ENCODE peak calls at places on chromosomes 7 and 10, in seven cellular contexts. E is PC-3, F is HCT116, Q is fibroblast of lung, P is neural progenitor cell, T is H1, K is Karpas-422. A is an unnamed sample. For H3K79me2, the result is how much of the 10 kb centered on the place peaks cover.

GRCh38 chr10:4527281-4527960 is 298.6 kb upstream of the AKR1E2 start:
- DNase-seq in P (no peak), Q (peak), T (no peak), K (no peak), E (peak), F (no peak), A (no peak)

GRCh38 chr7:55622241-55622835 is 50.0 kb upstream of the VOPP1 start:
- DNase-seq in F (no peak), T (no peak), K (no peak), E (no peak), Q (no peak), P (no peak), A (no peak)

GRCh38 chr7:129914536-129915272 is 38.1 kb downstream of the UBE2H start:
- DNase-seq in P (no peak), Q (peak), F (no peak), E (no peak), K (no peak), T (no peak), A (no peak)

GRCh38 chr7:1847260-1848001 is 177.4 kb downstream of the ELFN1 start:
- DNase-seq in T (no peak), Q (no peak), P (no peak), E (no peak), K (no peak), F (no peak), A (no peak)

GRCh38 chr10:133308431-133309110 is at the start of the genes TUBGCP2 and ZNF511:
- DNase-seq in T (no peak), K (peak), E (peak), Q (peak), F (no peak), P (peak), A (peak)

GRCh38 chr10:45514283-45515270 is 140.6 kb downstream of the ALOX5 start:
- DNase-seq in K (no peak), P (no peak), F (no peak), Q (peak), T (no peak), E (peak), A (no peak)

GRCh38 chr10:42969909-42970308 is 107.0 kb upstream of the RET start:
- DNase-seq in Q (no peak), K (no peak), T (no peak), E (no peak), F (no peak), P (no peak), A (no peak)

GRCh38 chr10:59793924-59794323 is 40.7 kb upstream of the MRLN start:
- DNase-seq in T (no peak), P (no peak), E (peak), F (no peak), Q (peak), K (no peak), A (no peak)

GRCh38 chr10:4344544-4344994 is 481.4 kb upstream of the AKR1E2 start:
- DNase-seq in K (no peak), T (peak), F (peak), P (no peak), Q (peak), E (peak), A (no peak)

GRCh38 chr10:85105614-85106013 is 777.2 kb downstream of the CCSER2 start:
- DNase-seq in T (peak), F (peak), P (peak), Q (no peak), K (no peak), E (no peak), A (no peak)

GRCh38 chr7:44189286-44189992 is at the start of gene GCK:
- DNase-seq in F (no peak), Q (no peak), E (no peak), P (peak), T (no peak), K (no peak), A (no peak)

GRCh38 chr10:79982861-79983260 is 34.0 kb upstream of the SFTPD start:
- DNase-seq in E (no peak), T (no peak), K (no peak), P (no peak), F (no peak), Q (no peak), A (no peak)

GRCh38 chr7:16989883-16990413 is 108.2 kb upstream of the AGR3 start:
- DNase-seq in F (peak), P (no peak), Q (peak), T (no peak), E (peak), K (no peak), A (no peak)
- H3K9ac ChIP-seq in F (no peak), P (no peak), Q (no peak), T (no peak), E (peak), K (no peak), A (no peak)

GRCh38 chr10:100986623-100986951 is 710 bp downstream of the MRPL43 start:
- DNase-seq in K (no peak), Q (no peak), F (no peak), P (no peak), T (no peak), E (no peak), A (no peak)

GRCh38 chr10:100988166-100988565 is 823 bp downstream of the TWNK start:
- DNase-seq in K (no peak), F (no peak), T (no peak), Q (no peak), P (no peak), E (no peak), A (no peak)

GRCh38 chr10:100987685-100988049 is 324 bp downstream of the TWNK start:
- DNase-seq in E (no peak), P (no peak), Q (no peak), F (no peak), T (no peak), K (no peak), A (no peak)

GRCh38 chr10:100986952-100987684 is at the start of the genes MRPL43 and TWNK:
- DNase-seq in E (peak), P (peak), K (peak), Q (peak), F (peak), T (no peak), A (peak)

DNA sequence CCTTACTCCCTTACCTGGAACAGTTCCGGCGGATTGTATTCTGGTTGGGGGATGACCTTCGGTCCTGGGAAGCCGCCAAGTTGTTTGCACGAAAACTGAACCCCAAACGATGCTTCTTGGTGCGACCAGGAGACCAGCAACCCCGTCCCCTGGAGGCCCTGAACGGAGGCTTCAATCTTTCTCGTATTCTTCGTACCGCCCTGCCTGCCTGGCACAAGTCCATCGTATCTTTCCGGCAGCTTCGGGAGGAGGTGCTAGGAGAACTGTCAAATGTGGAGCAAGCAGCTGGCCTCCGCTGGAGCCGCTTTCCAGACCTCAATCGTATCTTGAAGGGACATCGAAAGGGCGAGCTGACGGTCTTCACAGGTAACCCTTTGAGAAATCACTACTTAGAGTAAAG is 1.7 kb downstream of the TWNK start:
- DNase-seq in P (no peak), F (no peak), T (no peak), E (peak), K (no peak), Q (no peak), A (no peak)
- H3K79me2 ChIP-seq in P (half or more), F (half or more), T (half or more), E (half or more), K (under half), Q (under half), A (half or more)

GRCh38 chr10:63415635-63416244 is 50.0 kb downstream of the JMJD1C start:
- DNase-seq in E (peak), F (no peak), Q (no peak), K (no peak), P (no peak), T (no peak), A (no peak)
- H3K9ac ChIP-seq in E (peak), F (no peak), Q (no peak), K (no peak), P (no peak), T (no peak), A (no peak)

DNA sequence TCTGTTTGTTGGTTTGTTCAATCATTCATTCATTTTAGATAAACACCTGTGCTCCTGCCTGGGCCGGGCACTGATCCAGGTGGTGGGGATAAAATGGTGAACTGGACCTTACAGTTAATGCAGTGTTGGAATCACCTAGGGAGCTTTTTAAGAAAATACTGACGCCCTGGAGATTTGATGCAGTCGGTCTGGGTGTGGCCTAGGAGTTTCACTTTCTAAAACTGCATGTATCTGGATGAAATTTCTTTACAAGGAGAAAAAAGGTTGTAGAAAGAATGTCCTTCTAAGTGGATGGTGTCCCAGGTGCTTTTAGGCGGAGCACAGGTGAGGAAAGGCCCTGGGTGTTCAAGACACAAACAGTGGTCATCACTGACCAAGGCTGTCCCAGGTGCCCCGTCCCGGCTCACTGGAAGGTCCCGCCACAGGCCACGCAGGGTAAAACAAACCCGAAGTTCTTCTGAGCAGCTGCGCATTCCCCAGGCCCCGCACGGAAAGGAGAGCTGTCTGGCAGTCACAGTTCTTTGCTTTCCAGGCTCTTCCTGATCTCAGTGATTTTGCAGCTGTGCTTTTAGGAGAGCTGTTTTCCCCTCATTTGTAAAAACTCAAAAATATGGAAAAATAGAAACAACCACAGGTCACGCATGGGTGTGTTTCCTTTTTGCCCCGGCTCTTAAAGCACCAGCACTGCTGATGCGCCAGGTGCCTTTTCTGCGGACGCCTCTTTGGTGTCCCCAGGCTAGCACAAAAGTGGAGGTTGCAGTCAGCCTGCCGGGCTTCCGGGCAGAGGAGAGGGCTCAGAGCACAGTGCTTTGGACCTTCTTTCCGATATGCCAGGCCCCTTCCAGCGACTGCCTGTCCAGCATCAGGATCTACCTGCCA is 161.9 kb downstream of the GRK5 start:
- DNase-seq in P (no peak), Q (no peak), T (no peak), E (no peak), F (no peak), K (peak), A (no peak)
- H3K79me2 ChIP-seq in P (under half), Q (under half), T (under half), E (under half), F (under half), K (under half), A (under half)

GRCh38 chr7:80725181-80725611 is 86.8 kb downstream of the CD36 start:
- DNase-seq in F (no peak), Q (peak), T (no peak), E (no peak), P (no peak), K (no peak), A (no peak)

GRCh38 chr7:80719261-80719660 is 80.8 kb downstream of the CD36 start:
- DNase-seq in T (no peak), P (no peak), Q (peak), E (peak), F (no peak), K (no peak), A (no peak)

GRCh38 chr7:80724249-80724871 is 85.9 kb downstream of the CD36 start:
- DNase-seq in Q (peak), K (no peak), T (no peak), E (peak), F (no peak), P (peak), A (no peak)

GRCh38 chr7:80722596-80723141 is 84.2 kb downstream of the CD36 start:
- DNase-seq in K (no peak), Q (peak), F (peak), P (peak), T (peak), E (peak), A (no peak)

DNA sequence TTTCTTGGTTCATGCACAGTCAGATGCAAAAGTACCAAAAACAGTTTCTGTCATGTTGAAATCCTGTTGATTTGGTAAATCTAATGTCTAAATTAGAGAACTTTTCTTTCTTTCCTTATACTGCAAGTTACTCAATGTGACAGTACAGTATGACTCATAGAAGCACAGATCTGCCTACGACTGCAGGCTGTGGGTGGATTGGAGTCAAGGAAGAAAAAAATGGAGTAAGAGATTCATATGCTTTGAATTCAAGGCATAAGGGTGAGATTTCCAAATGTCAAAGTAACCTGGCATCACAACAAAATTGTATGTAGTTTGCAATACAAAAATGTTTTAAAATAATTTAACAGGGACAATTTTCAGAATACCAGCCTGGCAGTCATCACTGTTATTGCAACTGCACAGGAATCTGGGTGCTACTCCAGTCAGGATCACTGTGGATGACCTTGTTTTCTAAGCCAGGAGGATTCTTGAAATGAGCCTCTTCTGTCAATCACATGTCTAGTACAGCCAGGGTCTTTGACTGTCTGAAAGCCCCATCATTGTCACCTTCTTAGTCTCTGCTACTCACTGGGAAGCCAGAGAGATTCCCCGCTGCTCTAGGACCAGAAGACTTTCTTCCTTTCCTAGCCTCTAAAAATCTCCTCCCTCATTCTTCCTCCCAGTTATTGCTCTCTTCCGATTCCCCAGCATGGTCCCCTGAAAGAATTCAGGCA is 83.6 kb downstream of the CD36 start:
- DNase-seq in Q (peak), E (peak), F (peak), P (peak), T (no peak), K (no peak), A (no peak)
- H3K9ac ChIP-seq in Q (peak), E (peak), F (peak), P (no peak), T (no peak), K (no peak), A (no peak)

GRCh38 chr7:107584716-107585115 is 4.7 kb downstream of the BCAP29 start:
- DNase-seq in K (no peak), F (no peak), T (no peak), P (no peak), Q (no peak), E (no peak), A (no peak)
- H3K79me2 ChIP-seq in K (half or more), F (under half), T (under half), P (under half), Q (under half), E (under half), A (under half)

DNA sequence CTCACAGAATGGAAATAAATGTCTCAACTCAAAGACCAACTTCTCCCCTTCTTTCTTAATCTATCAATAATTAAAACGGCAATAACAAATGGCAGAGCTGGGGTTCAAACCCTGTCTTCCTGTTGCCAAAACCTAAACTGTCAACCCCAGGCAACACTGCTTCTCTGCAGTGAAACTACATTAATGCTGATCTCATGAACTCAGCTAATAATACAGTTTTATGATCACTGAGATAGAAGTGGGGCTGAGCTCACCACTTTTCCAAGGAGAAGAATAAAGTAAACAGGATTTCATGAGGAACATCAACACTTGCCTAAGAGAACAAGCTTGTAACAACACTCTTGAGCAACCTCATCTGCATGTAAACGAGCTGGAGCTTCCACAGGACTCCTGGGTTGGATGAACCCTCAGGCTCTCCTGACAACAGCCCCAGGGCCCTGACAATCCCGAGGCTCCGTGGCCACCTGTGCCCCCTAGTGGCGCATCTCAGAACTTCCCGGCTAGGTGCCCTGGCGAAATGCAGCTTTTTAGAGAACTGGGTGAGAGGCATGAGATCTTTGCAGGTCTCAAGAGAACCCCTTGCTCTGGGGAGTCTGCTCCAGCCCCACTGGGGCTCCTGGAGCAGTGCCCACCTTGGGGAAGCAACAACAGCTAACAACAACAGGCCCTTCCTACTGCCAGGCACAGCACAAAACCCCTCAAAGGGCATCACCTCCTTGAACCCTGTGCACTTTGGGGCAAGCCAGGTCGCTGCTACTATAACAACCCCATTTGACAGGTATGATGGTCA is 169.3 kb downstream of the SH3PXD2A start:
- DNase-seq in K (peak), F (peak), P (peak), T (peak), Q (peak), E (peak), A (peak)
- H3K9ac ChIP-seq in K (no peak), F (no peak), P (no peak), T (no peak), Q (no peak), E (no peak), A (no peak)

DNA sequence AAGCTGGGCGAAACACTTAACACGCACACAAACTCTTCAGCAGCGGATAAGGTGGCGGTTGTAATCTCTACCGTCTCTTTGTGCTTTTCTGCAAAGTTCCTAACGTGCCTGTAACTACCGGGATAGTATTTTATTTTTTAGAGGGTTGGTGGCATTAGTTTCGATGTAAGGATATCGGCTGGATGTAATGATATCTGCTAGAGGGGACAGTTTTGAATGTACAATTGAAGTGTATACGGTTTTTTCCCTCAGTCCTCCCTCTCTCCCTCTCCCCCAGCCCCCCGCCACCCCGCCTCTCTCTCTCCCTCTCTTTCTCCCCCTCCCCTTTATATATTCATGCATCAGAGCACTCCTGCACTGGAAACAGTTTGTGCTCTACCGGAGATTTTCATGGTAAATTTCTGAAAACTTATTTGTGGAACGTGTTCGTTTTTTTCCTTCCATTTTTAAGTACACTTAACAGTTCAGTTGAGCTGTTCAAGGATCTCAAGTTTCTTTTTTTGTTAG is 1.6 kb downstream of the GLCCI1 start:
- DNase-seq in F (no peak), P (peak), E (no peak), K (peak), Q (peak), T (no peak), A (peak)
- H3K79me2 ChIP-seq in F (under half), P (half or more), E (half or more), K (half or more), Q (under half), T (half or more), A (half or more)

GRCh38 chr7:18535811-18536413 is 40.4 kb downstream of the HDAC9 start:
- DNase-seq in Q (no peak), T (no peak), E (no peak), F (no peak), P (no peak), K (no peak), A (no peak)

GRCh38 chr7:18541189-18541870 is 45.8 kb downstream of the HDAC9 start:
- DNase-seq in K (no peak), T (no peak), F (no peak), P (no peak), E (no peak), Q (peak), A (no peak)

GRCh38 chr7:18534481-18534880 is 38.9 kb downstream of the HDAC9 start:
- DNase-seq in K (no peak), Q (peak), P (no peak), F (no peak), E (no peak), T (no peak), A (no peak)

GRCh38 chr7:18541871-18542212 is 46.3 kb downstream of the HDAC9 start:
- DNase-seq in E (no peak), Q (no peak), K (no peak), T (no peak), F (no peak), P (no peak), A (no peak)

DNA sequence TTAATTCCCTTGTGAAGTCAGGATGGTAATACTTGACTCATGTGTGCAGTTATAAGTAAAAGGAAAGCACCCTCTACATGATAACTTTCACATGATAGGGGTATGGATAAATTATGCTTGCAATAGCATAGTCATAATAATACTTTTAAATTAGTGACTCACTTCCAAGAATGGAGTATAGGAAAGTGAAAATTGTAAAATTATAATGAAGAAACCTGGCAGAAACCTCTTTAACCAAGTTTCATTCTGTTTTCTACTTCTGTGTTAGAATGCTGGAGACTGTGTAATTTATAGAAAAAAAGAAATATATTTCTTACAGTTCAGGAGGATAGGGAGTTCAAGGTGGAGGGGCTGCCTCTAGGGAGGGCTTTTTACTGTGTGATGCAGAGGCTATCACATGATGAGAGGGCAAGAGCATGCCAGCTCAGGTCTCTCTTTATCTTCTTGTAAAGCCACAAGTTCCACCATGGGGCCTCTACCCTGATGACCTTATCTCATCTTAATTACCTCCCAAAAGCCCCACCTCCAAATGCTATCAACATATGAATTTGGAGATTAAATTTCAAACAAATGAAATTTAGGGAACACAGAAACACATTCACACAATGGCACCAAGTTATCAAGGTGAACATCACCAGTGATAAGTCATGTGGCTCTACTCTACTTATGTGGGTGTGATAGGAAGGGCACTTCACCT is 43.2 kb downstream of the HDAC9 start:
- DNase-seq in E (no peak), P (no peak), F (no peak), Q (no peak), T (no peak), K (no peak), A (no peak)
- H3K9ac ChIP-seq in E (no peak), P (no peak), F (no peak), Q (no peak), T (no peak), K (no peak), A (no peak)